ENCODE peak calls at places on chromosome 6, in five cellular contexts. L is astrocyte, M is endodermal cell, Y is keratinocyte, G is small intestine. N is an unnamed sample.

GRCh38 chr6:13015379-13015681 is 298.8 kb downstream of the PHACTR1 start:
- DNase-seq in L (no peak), M (no peak), Y (no peak), G (no peak), N (no peak)

GRCh38 chr6:13953061-13953705 is 28.4 kb downstream of the RNF182 start:
- DNase-seq in L (peak; percentile 46), M (no peak), Y (peak; percentile 53), G (no peak), N (no peak)

GRCh38 chr6:148693882-148694484 is 52.8 kb upstream of the UST start:
- DNase-seq in L (no peak), M (no peak), Y (no peak), G (no peak), N (no peak)

GRCh38 chr6:5498579-5498899 is 237.2 kb downstream of the FARS2 start:
- DNase-seq in L (no peak), M (no peak), Y (no peak), G (no peak), N (no peak)

GRCh38 chr6:83853178-83853967 is at the start of gene RIPPLY2:
- DNase-seq in L (peak; percentile 28), M (peak; percentile 82), Y (no peak), G (no peak), N (peak; percentile 52)

GRCh38 chr6:47134476-47135189 is 92.5 kb upstream of the ADGRF1 start:
- DNase-seq in L (peak; percentile 99), M (no peak), Y (peak; percentile 56), G (peak; percentile 95), N (no peak)

GRCh38 chr6:33017694-33018353 is 8.4 kb upstream of the HLA-DOA start:
- DNase-seq in L (no peak), M (no peak), Y (no peak), G (no peak), N (no peak)

GRCh38 chr6:125022391-125022989 is 60.3 kb downstream of the RNF217 start:
- DNase-seq in L (no peak), M (no peak), Y (no peak), G (peak; percentile 49), N (no peak)

GRCh38 chr6:127083231-127084015 is 35.0 kb upstream of the RSPO3 start:
- DNase-seq in L (no peak), M (no peak), Y (no peak), G (no peak), N (no peak)

GRCh38 chr6:142885182-142885867 is 59.7 kb downstream of the HIVEP2 start:
- DNase-seq in L (peak; percentile 100), M (peak; percentile 86), Y (peak; percentile 83), G (peak; percentile 52), N (no peak)

GRCh38 chr6:133130863-133131262 is 110.3 kb upstream of the EYA4 start:
- DNase-seq in L (peak; percentile 74), M (no peak), Y (peak; percentile 17), G (no peak), N (peak; percentile 65)

GRCh38 chr6:51959744-51960383 is 127.5 kb downstream of the PKHD1 start:
- DNase-seq in L (peak; percentile 38), M (peak; percentile 92), Y (peak; percentile 5), G (peak; percentile 81), N (peak; percentile 86)

GRCh38 chr6:163986313-163986712 is 571.8 kb downstream of the QKI start:
- DNase-seq in L (peak; percentile 75), M (no peak), Y (no peak), G (no peak), N (no peak)

GRCh38 chr6:168107191-168107940 is 28.4 kb upstream of the FRMD1 start:
- DNase-seq in L (no peak), M (no peak), Y (no peak), G (no peak), N (peak; percentile 25)

GRCh38 chr6:112983741-112984221 is 636.7 kb downstream of the RFPL4B start:
- DNase-seq in L (no peak), M (no peak), Y (no peak), G (peak; percentile 48), N (no peak)

GRCh38 chr6:17907467-17908229 is 79.8 kb downstream of the KIF13A start:
- DNase-seq in L (peak; percentile 98), M (no peak), Y (peak; percentile 79), G (peak; percentile 44), N (peak; percentile 77)

GRCh38 chr6:108174371-108175175 is 8.8 kb downstream of the NR2E1 start:
- DNase-seq in L (peak; percentile 15), M (peak; percentile 93), Y (no peak), G (no peak), N (no peak)

GRCh38 chr6:134379086-134379485 is 61.2 kb upstream of the SGK1 start:
- DNase-seq in L (no peak), M (peak; percentile 67), Y (peak; percentile 75), G (peak; percentile 94), N (no peak)

GRCh38 chr6:37884548-37884947 is 65.0 kb downstream of the ZFAND3 start:
- DNase-seq in L (peak; percentile 76), M (no peak), Y (no peak), G (no peak), N (no peak)

GRCh38 chr6:46051962-46052361 is 36.3 kb upstream of the CLIC5 start:
- DNase-seq in L (peak; percentile 68), M (no peak), Y (no peak), G (no peak), N (no peak)

GRCh38 chr6:151534576-151534975 is 40.8 kb downstream of the CCDC170 start:
- DNase-seq in L (peak; percentile 92), M (no peak), Y (no peak), G (no peak), N (no peak)

GRCh38 chr6:121879149-121879548 is 443.7 kb downstream of the GJA1 start:
- DNase-seq in L (peak; percentile 80), M (no peak), Y (no peak), G (no peak), N (no peak)

GRCh38 chr6:100466410-100467143 is 1.9 kb upstream of the SIM1 start:
- DNase-seq in L (no peak), M (peak; percentile 71), Y (no peak), G (no peak), N (no peak)

GRCh38 chr6:17394192-17394611 is 807 bp downstream of the CAP2 start:
- DNase-seq in L (peak; percentile 80), M (peak; percentile 89), Y (no peak), G (peak; percentile 50), N (peak; percentile 82)

GRCh38 chr6:16757332-16757731 is 3.9 kb downstream of the ATXN1 start:
- DNase-seq in L (no peak), M (no peak), Y (no peak), G (no peak), N (no peak)

GRCh38 chr6:74249658-74250057 is 553.7 kb downstream of the CD109 start:
- DNase-seq in L (peak; percentile 85), M (no peak), Y (no peak), G (no peak), N (no peak)
- H3K27ac ChIP-seq in L (no peak overlapping the region), M (no peak overlapping the region), Y (no peak overlapping the region), G (no peak overlapping the region), N (no peak overlapping the region)

GRCh38 chr6:44217332-44218143 is 812 bp downstream of the MYMX start:
- DNase-seq in L (peak; percentile 25), M (peak; percentile 88), Y (no peak), G (no peak), N (peak; percentile 90)

GRCh38 chr6:44221291-44221960 is 2.0 kb upstream of the SLC29A1 start:
- DNase-seq in L (peak; percentile 48), M (peak; percentile 92), Y (no peak), G (peak; percentile 90), N (peak; percentile 96)

GRCh38 chr6:44219815-44220784 is 3.3 kb upstream of the SLC29A1 start:
- DNase-seq in L (no peak), M (no peak), Y (no peak), G (no peak), N (peak; percentile 44)

GRCh38 chr6:44220913-44221290 is 2.5 kb upstream of the SLC29A1 start:
- DNase-seq in L (no peak), M (no peak), Y (no peak), G (no peak), N (no peak)

GRCh38 chr6:44219053-44219814 is 2.5 kb downstream of the MYMX start:
- DNase-seq in L (peak; percentile 29), M (peak; percentile 97), Y (no peak), G (peak; percentile 50), N (peak; percentile 94)
- H3K4me3 ChIP-seq in L (peak overlapping the region; percentile 51), M (peak overlapping the region; percentile 74), Y (no peak overlapping the region), G (peak overlapping the region; percentile 16), N (peak overlapping the region; percentile 48)

GRCh38 chr6:99424761-99425646 is at the start of gene PNISR:
- DNase-seq in L (peak; percentile 98), M (peak; percentile 96), Y (peak; percentile 83), G (peak; percentile 99), N (peak; percentile 93)
- H3K4me1 ChIP-seq in L (peaks cover 14% of the 10 kb centered on the region), M (peaks cover 3% of the 10 kb centered on the region), Y (peaks cover 14% of the 10 kb centered on the region), G (peaks cover 17% of the 10 kb centered on the region), N (peaks cover 9% of the 10 kb centered on the region)

GRCh38 chr6:137878810-137879285 is 11.8 kb downstream of the TNFAIP3 start:
- DNase-seq in L (no peak), M (peak; percentile 95), Y (no peak), G (no peak), N (no peak)

GRCh38 chr6:137875606-137876005 is 8.5 kb downstream of the TNFAIP3 start:
- DNase-seq in L (no peak), M (no peak), Y (no peak), G (no peak), N (no peak)

GRCh38 chr6:137878070-137878809 is 11.2 kb downstream of the TNFAIP3 start:
- DNase-seq in L (no peak), M (no peak), Y (no peak), G (no peak), N (no peak)

GRCh38 chr6:137876547-137876946 is 9.5 kb downstream of the TNFAIP3 start:
- DNase-seq in L (no peak), M (no peak), Y (no peak), G (no peak), N (no peak)

DNA sequence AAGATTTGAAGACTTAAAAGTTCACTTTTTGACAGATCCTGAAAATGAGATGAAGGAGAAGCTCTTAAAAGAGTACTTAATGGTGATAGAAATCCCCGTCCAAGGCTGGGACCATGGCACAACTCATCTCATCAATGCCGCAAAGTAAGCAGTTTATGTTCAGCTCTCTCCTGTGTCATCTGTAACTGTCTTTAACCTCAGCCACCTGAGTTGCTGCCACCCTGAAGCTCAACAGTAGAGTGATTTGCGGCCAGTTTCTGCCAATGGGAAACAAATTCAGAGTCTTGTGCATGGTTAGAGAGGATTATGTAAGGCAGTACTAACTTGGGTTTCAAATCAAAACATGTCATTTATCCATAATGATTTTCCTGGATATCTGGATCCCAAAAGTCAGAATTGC is 10.1 kb downstream of the TNFAIP3 start:
- DNase-seq in L (no peak), M (no peak), Y (no peak), G (no peak), N (no peak)
- H3K27ac ChIP-seq in L (no peak overlapping the region), M (no peak overlapping the region), Y (no peak overlapping the region), G (no peak overlapping the region), N (no peak overlapping the region)